ENCODE peak calls at places on chromosomes 7 and 10, in ten cellular contexts. S, I, R, Q, L, Y, O, M, D and J are unnamed samples.

GRCh38 chr7:76337147-76337546 is 21.6 kb downstream of the YWHAG start:
- DNase-seq in O (no peak), D (no peak), Y (no peak), S (no peak), Q (no peak), R (no peak), M (no peak), L (no peak), I (no peak), J (no peak)

GRCh38 chr7:39527951-39528350 is 38.3 kb upstream of the YAE1 start:
- DNase-seq in Q (no peak), R (no peak), Y (no peak), M (no peak), D (no peak), L (no peak), O (no peak), S (no peak), I (no peak), J (no peak)

GRCh38 chr7:106501605-106502580 is 159.1 kb downstream of the CCDC71L start:
- DNase-seq in L (no peak), R (no peak), D (no peak), Q (no peak), M (no peak), O (no peak), Y (no peak), I (no peak), S (no peak), J (no peak)

GRCh38 chr7:726084-726853 is at the start of gene DNAAF5:
- DNase-seq in M (peak), D (peak), O (peak), Y (peak), Q (peak), S (peak), R (peak), I (peak), L (peak), J (peak)

GRCh38 chr10:90418869-90419652 is 438.8 kb downstream of the HTR7 start:
- DNase-seq in O (no peak), D (peak), S (no peak), L (no peak), M (no peak), R (peak), Q (peak), Y (no peak), I (peak), J (no peak)

GRCh38 chr10:64044098-64044497 is 522.9 kb downstream of the REEP3 start:
- DNase-seq in R (no peak), S (no peak), I (no peak), L (no peak), Q (no peak), O (no peak), D (no peak), Y (no peak), M (no peak), J (no peak)

GRCh38 chr7:76037310-76037709 is 10.5 kb downstream of the STYXL1 start:
- DNase-seq in Q (peak), I (no peak), L (no peak), S (no peak), R (no peak), M (no peak), Y (no peak), O (no peak), D (peak), J (no peak)

GRCh38 chr7:112481833-112482669 is 1.3 kb downstream of the LSMEM1 start:
- DNase-seq in M (no peak), Y (no peak), Q (peak), L (no peak), S (no peak), R (peak), O (no peak), I (peak), D (peak), J (no peak)

GRCh38 chr10:14184841-14185500 is 145.8 kb downstream of the FRMD4A start:
- DNase-seq in Y (no peak), I (peak), R (no peak), D (no peak), Q (no peak), L (peak), M (no peak), S (no peak), O (peak), J (no peak)